ENCODE peak calls at places on chromosomes 13 and 19, in nine cellular contexts. W, B, D, J, P, G, Z, F and V are unnamed samples.

GRCh38 chr13:67120872-67121531 is 109.1 kb downstream of the PCDH9 start:
- DNase-seq in W (no peak), B (no peak), D (no peak), J (no peak), P (no peak), G (peak; percentile 64), Z (peak; percentile 35), F (peak; percentile 76), V (no peak)

GRCh38 chr13:111251646-111252448 is 68.6 kb upstream of the TEX29 start:
- DNase-seq in W (no peak), B (no peak), D (no peak), J (no peak), P (peak; percentile 56), G (no peak), Z (no peak), F (no peak), V (no peak)

GRCh38 chr19:958967-959685 is 25.0 kb upstream of the WDR18 start:
- DNase-seq in W (no peak), B (no peak), D (peak; percentile 37), J (no peak), P (peak; percentile 31), G (peak; percentile 9), Z (no peak), F (peak; percentile 67), V (no peak)

GRCh38 chr19:42081584-42082258 is 5.8 kb downstream of the ZNF574 start:
- DNase-seq in W (no peak), B (no peak), D (no peak), J (no peak), P (peak; percentile 43), G (peak; percentile 52), Z (no peak), F (peak; percentile 65), V (no peak)

GRCh38 chr19:2330632-2331284 is 2.3 kb downstream of the SPPL2B start:
- DNase-seq in W (no peak), B (no peak), D (no peak), J (no peak), P (no peak), G (no peak), Z (no peak), F (no peak), V (no peak)

GRCh38 chr19:57290970-57291369 is 10.7 kb downstream of the ZNF460 start:
- DNase-seq in W (no peak), B (no peak), D (no peak), J (no peak), P (no peak), G (no peak), Z (no peak), F (no peak), V (no peak)

GRCh38 chr19:6802336-6803035 is 30.0 kb downstream of the VAV1 start:
- DNase-seq in W (peak; percentile 15), B (peak; percentile 42), D (peak; percentile 71), J (peak; percentile 37), P (no peak), G (no peak), Z (no peak), F (no peak), V (peak; percentile 88)

GRCh38 chr19:54035215-54036178 is 28.2 kb downstream of the VSTM1 start:
- DNase-seq in W (peak; percentile 21), B (no peak), D (no peak), J (no peak), P (peak; percentile 78), G (peak; percentile 77), Z (peak; percentile 58), F (peak; percentile 78), V (no peak)

GRCh38 chr19:5321851-5322681 is 18.5 kb downstream of the PTPRS start:
- DNase-seq in W (no peak), B (no peak), D (peak; percentile 32), J (no peak), P (no peak), G (no peak), Z (no peak), F (no peak), V (peak; percentile 37)